ENCODE peak calls at places on chromosomes 13 and 19, in four cellular contexts. J is WERI-Rb-1, W is adrenal gland, Q is neural progenitor cell. A is an unnamed sample.

GRCh38 chr13:113458218-113459065 is 5.2 kb upstream of the ADPRHL1 start:
- DNase-seq in Q (peak), W (no peak), J (peak), A (no peak)

GRCh38 chr19:18119243-18120105 is 21.9 kb downstream of the MAST3 start:
- DNase-seq in W (no peak), Q (no peak), J (no peak), A (no peak)

GRCh38 chr19:17420267-17420924 is 549 bp downstream of the MVB12A start:
- DNase-seq in J (peak), Q (peak), W (peak), A (peak)

GRCh38 chr13:71624641-71625040 is 242.4 kb downstream of the DACH1 start:
- DNase-seq in Q (peak), W (no peak), J (peak), A (no peak)

GRCh38 chr13:24064258-24064860 is 96.2 kb upstream of the SPATA13 start:
- DNase-seq in J (no peak), W (no peak), Q (no peak), A (no peak)

GRCh38 chr13:78609464-78610205 is 6.3 kb upstream of the POU4F1 start:
- DNase-seq in W (no peak), J (no peak), Q (peak), A (no peak)

GRCh38 chr13:113655358-113656014 is 2.5 kb downstream of the ATP4B start:
- DNase-seq in J (no peak), W (no peak), Q (no peak), A (no peak)

GRCh38 chr13:29958476-29958875 is 108.1 kb upstream of the UBL3 start:
- DNase-seq in W (no peak), Q (no peak), J (no peak), A (peak)

GRCh38 chr13:101325423-101325822 is 90.9 kb downstream of the NALCN start:
- DNase-seq in J (peak), W (no peak), Q (peak), A (no peak)

GRCh38 chr13:37383066-37383465 is 215.5 kb downstream of the POSTN start:
- DNase-seq in J (no peak), W (no peak), Q (peak), A (no peak)

GRCh38 chr19:7145494-7145893 is 76.0 kb downstream of the ZNF557 start:
- DNase-seq in W (no peak), Q (no peak), J (no peak), A (no peak)

GRCh38 chr19:7152568-7152967 is 83.1 kb downstream of the ZNF557 start:
- DNase-seq in Q (peak), J (no peak), W (no peak), A (no peak)

GRCh38 chr19:7153008-7153407 is 83.5 kb downstream of the ZNF557 start:
- DNase-seq in W (no peak), Q (no peak), J (no peak), A (no peak)

DNA sequence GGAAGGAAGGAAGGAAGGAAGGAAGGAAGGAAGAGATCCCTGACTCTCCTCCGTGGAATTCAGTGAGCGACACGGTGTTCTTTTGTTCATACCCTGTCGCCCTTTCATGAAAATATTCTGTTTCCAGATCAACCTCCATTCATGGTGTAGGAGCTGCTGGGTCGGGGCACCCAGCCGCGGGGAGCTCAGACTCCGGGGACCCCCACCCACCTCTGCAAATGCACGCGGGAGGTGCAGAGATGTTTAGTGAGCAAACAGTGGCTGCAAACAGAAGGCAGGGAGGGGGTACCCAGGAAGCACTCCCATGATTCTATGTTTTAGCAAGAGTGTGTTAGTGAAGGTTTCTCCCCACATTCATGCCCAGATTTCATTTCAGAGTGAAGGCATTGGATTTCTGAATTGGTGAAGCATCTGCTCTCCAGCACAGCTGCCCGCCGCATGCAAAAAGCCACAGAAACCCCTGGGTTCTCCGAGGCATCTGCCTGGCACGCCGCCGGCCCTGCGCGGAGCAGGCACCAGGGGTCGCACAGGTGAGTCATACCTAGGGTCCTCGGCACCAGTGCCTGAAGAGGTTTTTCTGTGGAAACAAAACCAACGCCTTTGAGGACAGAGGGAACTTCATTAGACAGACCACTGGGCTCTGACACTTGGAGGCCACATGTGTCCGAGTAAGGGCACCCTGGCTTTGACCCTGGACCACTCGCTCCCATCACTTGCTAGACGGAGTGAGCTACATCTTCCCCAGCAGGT is 80.6 kb downstream of the ZNF557 start:
- DNase-seq in Q (no peak), J (no peak), W (no peak), A (no peak)
- TF ChIP-seq CTCF in Q (no peak), J (no peak), W (no peak), A (no peak)

GRCh38 chr19:5696196-5697021 is 6.3 kb downstream of the RPL36 start:
- DNase-seq in W (no peak), J (no peak), Q (no peak), A (no peak)
- H3K27ac ChIP-seq in W (peak), J (peak), Q (peak), A (no peak)

GRCh38 chr19:39558623-39559117 is 18.7 kb upstream of the EID2 start:
- DNase-seq in Q (no peak), W (no peak), J (no peak), A (no peak)
- TF ChIP-seq CTCF in Q (no peak), W (no peak), J (no peak), A (no peak)

GRCh38 chr13:80341771-80342271 is 895 bp upstream of the SPRY2 start:
- DNase-seq in Q (peak), W (peak), J (peak), A (peak)
- H3K27ac ChIP-seq in Q (peak), W (peak), J (no peak), A (peak)

DNA sequence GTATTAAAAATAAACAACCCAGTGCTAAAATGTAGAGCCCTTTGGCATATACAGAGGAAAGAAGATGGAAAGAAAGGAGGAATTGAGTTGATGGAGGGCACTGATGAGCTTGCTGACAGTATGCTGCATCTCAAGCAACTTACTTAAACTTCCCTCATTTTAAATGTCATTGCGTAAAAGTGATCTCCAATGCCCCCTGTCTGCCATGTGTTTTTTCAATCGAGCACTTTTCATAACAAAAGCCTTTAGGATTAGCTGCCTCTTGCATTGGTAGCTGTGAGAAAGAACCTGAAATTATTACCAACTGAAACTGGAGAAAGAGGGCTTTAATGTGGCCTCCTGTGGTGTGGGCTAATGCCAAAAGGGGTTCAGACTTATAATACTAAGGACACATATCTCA is 541.6 kb downstream of the SUCLA2 start:
- DNase-seq in J (peak), Q (peak), W (no peak), A (no peak)
- TF ChIP-seq CTCF in J (peak), Q (peak), W (peak), A (no peak)

GRCh38 chr13:44921478-44921877 is 67.8 kb downstream of the NUFIP1 start:
- DNase-seq in J (no peak), Q (peak), W (no peak), A (no peak)

GRCh38 chr13:44919103-44919804 is 70.0 kb downstream of the NUFIP1 start:
- DNase-seq in Q (no peak), J (no peak), W (peak), A (no peak)

GRCh38 chr13:44921931-44922758 is 67.1 kb downstream of the NUFIP1 start:
- DNase-seq in J (no peak), W (peak), Q (no peak), A (peak)

GRCh38 chr13:44918323-44919102 is 70.8 kb downstream of the NUFIP1 start:
- DNase-seq in J (peak), Q (peak), W (peak), A (peak)

DNA sequence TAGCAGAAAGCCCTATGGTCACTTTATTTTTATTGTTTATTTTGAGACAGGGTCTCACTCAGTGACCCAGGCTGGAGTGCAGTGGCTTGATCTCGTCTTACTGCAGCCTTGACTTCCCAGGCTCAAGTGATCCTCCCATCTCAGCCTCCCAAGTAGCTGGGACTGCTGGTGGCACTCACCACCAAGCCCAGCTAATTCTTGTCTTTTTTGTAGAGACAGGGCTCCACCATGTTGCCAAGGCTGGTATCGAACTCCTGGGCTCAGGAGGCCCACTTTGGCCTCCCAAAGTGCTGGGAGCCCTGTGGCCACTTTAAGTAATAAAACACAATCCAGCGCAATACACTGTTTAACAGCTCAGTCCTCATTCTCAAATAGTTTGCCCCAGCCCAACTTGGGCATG is 69.3 kb downstream of the NUFIP1 start:
- DNase-seq in W (peak), Q (no peak), J (no peak), A (no peak)
- H3K27ac ChIP-seq in W (peak), Q (no peak), J (no peak), A (no peak)

DNA sequence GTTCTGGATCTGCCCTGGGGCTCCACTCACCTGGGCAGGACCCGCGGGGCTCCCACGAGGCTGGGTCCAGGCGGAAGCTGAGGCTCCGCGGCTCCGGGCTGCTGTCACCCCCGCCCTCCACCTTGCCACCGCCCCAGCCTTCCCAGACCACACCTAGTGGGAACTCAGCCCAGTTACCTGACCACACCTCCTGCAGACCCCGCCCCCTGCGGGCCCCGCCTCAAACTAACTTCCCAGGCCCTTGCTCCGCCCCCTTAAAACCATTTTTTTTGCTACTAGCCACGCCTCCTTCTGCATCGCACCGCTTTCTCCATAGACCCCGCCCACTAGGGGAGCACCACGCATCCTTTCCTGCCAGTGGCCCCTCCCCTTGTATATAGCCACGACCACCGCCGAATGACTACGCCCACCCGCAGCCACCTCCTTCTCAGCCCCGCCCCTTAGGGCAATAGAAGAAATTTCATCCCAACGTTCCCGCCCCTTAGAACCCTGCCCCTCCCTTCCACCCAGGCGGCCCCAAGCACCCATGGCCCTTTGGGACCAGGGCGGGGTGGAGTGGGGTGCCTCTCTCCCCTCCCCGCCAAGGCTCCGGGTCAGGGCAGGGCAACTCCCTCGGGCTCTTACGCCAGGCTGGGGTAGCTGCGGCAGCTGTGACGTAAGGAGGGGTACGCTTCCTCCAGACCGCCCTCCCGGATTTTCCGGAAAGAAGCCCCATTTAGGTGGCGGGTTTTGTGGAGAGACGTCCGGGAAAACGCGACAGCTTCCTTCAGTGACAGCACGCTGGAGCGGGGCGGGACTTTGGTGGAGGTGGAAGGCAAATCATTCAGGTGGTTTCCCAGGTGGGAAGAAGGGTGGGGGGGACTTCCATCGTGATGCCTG is at the start of gene SH2D3A:
- DNase-seq in W (peak), Q (peak), J (peak), A (peak)
- TF ChIP-seq CTCF in W (no peak), Q (no peak), J (no peak), A (no peak)

GRCh38 chr13:104625196-104625595 is 1559.0 kb upstream of the SLC10A2 start:
- DNase-seq in Q (no peak), J (no peak), W (no peak), A (no peak)
- H3K27ac ChIP-seq in Q (no peak), J (no peak), W (no peak), A (no peak)

A was measured in thyroid gland.